ENCODE peak calls at places on chromosomes 5 and 9, in ten cellular contexts. G is PC-9; V is IMR-90; W is iris pigment epithelial cell; E is CD8-positive, alpha-beta memory T cell; L is GM13977; R is HTR-8/SVneo; S is frontal cortex; K is AG08395; H is GM13976. B is an unnamed sample.

GRCh38 chr5:38163636-38164237 is 94.6 kb upstream of the EGFLAM start:
- DNase-seq in G (no peak), V (no peak), W (no peak), E (no peak), L (no peak), R (no peak), S (no peak), K (no peak), H (no peak), B (no peak)

GRCh38 chr9:34592895-34593601 is 3.5 kb upstream of the CNTFR start:
- DNase-seq in G (no peak), V (no peak), W (no peak), E (no peak), L (no peak), R (no peak), S (peak), K (peak), H (no peak), B (peak)

GRCh38 chr5:54580997-54581741 is 63.6 kb downstream of the SNX18 start:
- DNase-seq in G (no peak), V (peak), W (no peak), E (no peak), L (no peak), R (no peak), S (no peak), K (peak), H (no peak), B (peak)

GRCh38 chr9:110143969-110144545 is 63.9 kb downstream of the C9orf152 start:
- DNase-seq in G (no peak), V (no peak), W (no peak), E (no peak), L (peak), R (no peak), S (no peak), K (no peak), H (no peak), B (no peak)

GRCh38 chr9:33159058-33159759 is 7.9 kb downstream of the B4GALT1 start:
- DNase-seq in G (no peak), V (peak), W (peak), E (no peak), L (no peak), R (no peak), S (no peak), K (no peak), H (no peak), B (no peak)

GRCh38 chr5:417301-417700 is 25.7 kb upstream of the EXOC3 start:
- DNase-seq in G (no peak), V (no peak), W (no peak), E (no peak), L (no peak), R (no peak), S (no peak), K (no peak), H (no peak), B (no peak)

GRCh38 chr9:109182940-109183798 is 16.1 kb upstream of the FRRS1L start:
- DNase-seq in G (peak), V (peak), W (peak), E (no peak), L (peak), R (peak), S (peak), K (peak), H (peak), B (peak)

GRCh38 chr9:97811534-97812246 is 41.3 kb upstream of the FOXE1 start:
- DNase-seq in G (no peak), V (peak), W (peak), E (no peak), L (no peak), R (peak), S (no peak), K (peak), H (no peak), B (peak)

GRCh38 chr5:155616779-155617392 is 603.3 kb downstream of the KIF4B start:
- DNase-seq in G (peak), V (no peak), W (peak), E (peak), L (peak), R (no peak), S (peak), K (peak), H (peak), B (peak)

GRCh38 chr9:121954477-121955175 is 138.5 kb downstream of the TTLL11 start:
- DNase-seq in G (no peak), V (peak), W (peak), E (no peak), L (no peak), R (no peak), S (no peak), K (peak), H (no peak), B (peak)

GRCh38 chr5:13831236-13831810 is 113.2 kb downstream of the DNAH5 start:
- DNase-seq in G (no peak), V (peak), W (peak), E (no peak), L (no peak), R (peak), S (no peak), K (no peak), H (no peak), B (peak)

GRCh38 chr5:128083811-128084227 is 253 bp downstream of the SLC12A2 start:
- DNase-seq in G (no peak), V (peak), W (peak), E (no peak), L (peak), R (peak), S (no peak), K (peak), H (peak), B (peak)

GRCh38 chr5:72353046-72353445 is 32.9 kb downstream of the PTCD2 start:
- DNase-seq in G (no peak), V (peak), W (peak), E (no peak), L (no peak), R (no peak), S (no peak), K (peak), H (no peak), B (no peak)

GRCh38 chr5:119678351-119679028 is 49.1 kb downstream of the FAM170A start:
- DNase-seq in G (no peak), V (no peak), W (no peak), E (no peak), L (no peak), R (no peak), S (no peak), K (no peak), H (no peak), B (no peak)

GRCh38 chr5:176533894-176534611 is 3.1 kb downstream of the RNF44 start:
- DNase-seq in G (no peak), V (peak), W (peak), E (peak), L (peak), R (no peak), S (no peak), K (no peak), H (no peak), B (peak)

GRCh38 chr5:135372654-135373381 is 26.2 kb downstream of the MACROH2A1 start:
- DNase-seq in G (no peak), V (no peak), W (no peak), E (no peak), L (no peak), R (no peak), S (no peak), K (no peak), H (no peak), B (no peak)

GRCh38 chr5:158807947-158808346 is 291.8 kb downstream of the EBF1 start:
- DNase-seq in G (no peak), V (no peak), W (no peak), E (no peak), L (no peak), R (no peak), S (no peak), K (no peak), H (no peak), B (no peak)

GRCh38 chr5:125179617-125180016 is 433.2 kb upstream of the ZNF608 start:
- DNase-seq in G (no peak), V (no peak), W (no peak), E (no peak), L (no peak), R (no peak), S (no peak), K (no peak), H (no peak), B (no peak)

GRCh38 chr5:95701074-95701473 is 18.3 kb upstream of the SPATA9 start:
- DNase-seq in G (no peak), V (no peak), W (no peak), E (no peak), L (no peak), R (no peak), S (no peak), K (no peak), H (no peak), B (no peak)

GRCh38 chr5:173245319-173246134 is 10.5 kb upstream of the NKX2-5 start:
- DNase-seq in G (no peak), V (no peak), W (no peak), E (no peak), L (no peak), R (no peak), S (no peak), K (no peak), H (peak), B (no peak)

GRCh38 chr5:6455571-6456200 is 7.0 kb downstream of the UBE2QL1 start:
- DNase-seq in G (no peak), V (no peak), W (no peak), E (no peak), L (no peak), R (no peak), S (no peak), K (no peak), H (no peak), B (no peak)

GRCh38 chr9:17837931-17838330 is 259.1 kb downstream of the SH3GL2 start:
- DNase-seq in G (no peak), V (no peak), W (no peak), E (no peak), L (no peak), R (no peak), S (no peak), K (no peak), H (no peak), B (no peak)

GRCh38 chr5:607541-608285 is 4.4 kb upstream of the CEP72 start:
- DNase-seq in G (no peak), V (no peak), W (no peak), E (no peak), L (peak), R (no peak), S (no peak), K (no peak), H (peak), B (no peak)

GRCh38 chr5:150175536-150175935 is 9.0 kb downstream of the CDX1 start:
- DNase-seq in G (peak), V (peak), W (no peak), E (no peak), L (peak), R (peak), S (no peak), K (peak), H (peak), B (peak)

GRCh38 chr9:7561527-7561926 is 238.1 kb downstream of the DMAC1 start:
- DNase-seq in G (no peak), V (no peak), W (no peak), E (no peak), L (no peak), R (no peak), S (no peak), K (no peak), H (no peak), B (no peak)

GRCh38 chr9:122031157-122031556 is 62.0 kb downstream of the TTLL11 start:
- DNase-seq in G (no peak), V (no peak), W (no peak), E (no peak), L (no peak), R (no peak), S (no peak), K (no peak), H (no peak), B (no peak)

GRCh38 chr9:125284855-125285254 is 23.2 kb downstream of the GAPVD1 start:
- DNase-seq in G (no peak), V (no peak), W (no peak), E (no peak), L (no peak), R (no peak), S (no peak), K (no peak), H (no peak), B (no peak)

GRCh38 chr5:172853355-172853975 is 19.4 kb downstream of the ERGIC1 start:
- DNase-seq in G (no peak), V (peak), W (no peak), E (no peak), L (no peak), R (no peak), S (no peak), K (no peak), H (no peak), B (no peak)

GRCh38 chr9:128819716-128820664 is 1.7 kb downstream of the ENDOG start:
- DNase-seq in G (no peak), V (no peak), W (no peak), E (no peak), L (no peak), R (no peak), S (no peak), K (peak), H (no peak), B (no peak)

GRCh38 chr5:42889311-42889933 is 77.7 kb upstream of the SELENOP start:
- DNase-seq in G (peak), V (peak), W (peak), E (peak), L (peak), R (peak), S (peak), K (peak), H (peak), B (peak)

GRCh38 chr5:88877826-88878225 is 5.2 kb downstream of the MEF2C start:
- DNase-seq in G (no peak), V (no peak), W (no peak), E (no peak), L (no peak), R (no peak), S (no peak), K (no peak), H (no peak), B (no peak)

GRCh38 chr5:78719504-78720233 is 71.1 kb upstream of the LHFPL2 start:
- DNase-seq in G (no peak), V (no peak), W (no peak), E (no peak), L (no peak), R (no peak), S (no peak), K (no peak), H (no peak), B (no peak)

GRCh38 chr5:144205141-144205551 is 34.5 kb downstream of the KCTD16 start:
- DNase-seq in G (peak), V (peak), W (no peak), E (no peak), L (no peak), R (peak), S (peak), K (peak), H (no peak), B (peak)

GRCh38 chr9:78101247-78101646 is 69.6 kb upstream of the GNAQ start:
- DNase-seq in G (no peak), V (no peak), W (no peak), E (no peak), L (no peak), R (no peak), S (no peak), K (no peak), H (no peak), B (no peak)

GRCh38 chr9:133099726-133100517 is 21.1 kb downstream of the RALGDS start:
- DNase-seq in G (no peak), V (no peak), W (no peak), E (no peak), L (no peak), R (no peak), S (no peak), K (no peak), H (no peak), B (no peak)

GRCh38 chr9:124300312-124300711 is 42.6 kb downstream of the NEK6 start:
- DNase-seq in G (peak), V (no peak), W (no peak), E (no peak), L (no peak), R (no peak), S (no peak), K (no peak), H (no peak), B (no peak)